ENCODE peak calls at places on chromosomes 12 and 14, in six cellular contexts. C, V, Z, D, I and E are unnamed samples.

GRCh38 chr12:95385246-95385645 is 88.7 kb upstream of the METAP2 start:
- DNase-seq in D (no peak), I (no peak), V (peak), Z (no peak), C (no peak), E (peak)

GRCh38 chr12:60205500-60205899 is 609.7 kb downstream of the SLC16A7 start:
- DNase-seq in D (no peak), I (no peak), C (no peak), V (no peak), Z (no peak), E (peak)

GRCh38 chr12:100643246-100643645 is 69.8 kb downstream of the GAS2L3 start:
- DNase-seq in D (no peak), I (no peak), C (no peak), V (no peak), Z (no peak), E (no peak)

GRCh38 chr14:100294213-100294962 is 11.9 kb downstream of the SLC25A29 start:
- DNase-seq in I (no peak), Z (no peak), V (no peak), C (no peak), D (no peak), E (no peak)

GRCh38 chr12:93698307-93699092 is 21.3 kb downstream of the CRADD start:
- DNase-seq in D (no peak), V (no peak), I (no peak), Z (no peak), C (no peak), E (peak)

GRCh38 chr14:68703093-68703492 is 89.8 kb downstream of the ZFP36L1 start:
- DNase-seq in C (no peak), Z (no peak), I (no peak), V (no peak), D (no peak), E (peak)

GRCh38 chr12:104285740-104286537 is 17.6 kb upstream of the EID3 start:
- DNase-seq in V (peak), D (no peak), Z (no peak), I (no peak), C (no peak), E (peak)

GRCh38 chr12:87930033-87930432 is 99.2 kb downstream of the C12orf50 start:
- DNase-seq in V (no peak), C (no peak), D (no peak), I (no peak), Z (no peak), E (peak)

GRCh38 chr12:71440393-71441349 is 1.1 kb downstream of the LGR5 start:
- DNase-seq in C (peak), I (no peak), V (no peak), Z (no peak), D (no peak), E (no peak)

GRCh38 chr12:114665411-114666181 is 18.4 kb downstream of the TBX3 start:
- DNase-seq in V (no peak), C (no peak), D (no peak), Z (no peak), I (no peak), E (no peak)

GRCh38 chr12:89684131-89684530 is 24.5 kb downstream of the ATP2B1 start:
- DNase-seq in I (no peak), V (no peak), Z (no peak), D (no peak), C (no peak), E (no peak)

GRCh38 chr12:48957141-48958048 is at the start of gene ARF3:
- DNase-seq in V (peak), Z (peak), D (peak), I (peak), C (peak), E (peak)